ENCODE peak calls at places on chromosomes 3 and 15, in eight cellular contexts. X is progenitor cell of endocrine pancreas; S is CD8-positive, alpha-beta T cell; T is ovary; Q is A549; G is Peyer's patch; A is epithelial cell of esophagus; R is body of pancreas. U is an unnamed sample.

GRCh38 chr3:179750720-179751328 is 98.0 kb downstream of the USP13 start:
- DNase-seq in S (no peak), G (no peak), A (peak), Q (peak), X (no peak), R (no peak), T (no peak), U (no peak)

GRCh38 chr3:127886276-127886862 is 28.7 kb upstream of the KBTBD12 start:
- DNase-seq in T (no peak), A (peak), Q (no peak), S (no peak), X (no peak), G (no peak), R (peak), U (no peak)

GRCh38 chr3:61650276-61650675 is 88.9 kb downstream of the PTPRG start:
- DNase-seq in G (no peak), R (peak), A (no peak), T (peak), Q (no peak), S (no peak), X (no peak), U (no peak)

GRCh38 chr3:80010021-80010420 is 242.2 kb upstream of the ROBO1 start:
- DNase-seq in X (no peak), Q (no peak), A (no peak), T (no peak), R (no peak), S (no peak), G (no peak), U (no peak)

GRCh38 chr3:123084738-123085237 is 18.0 kb downstream of the PDIA5 start:
- DNase-seq in S (no peak), T (peak), A (no peak), X (no peak), Q (no peak), G (no peak), R (no peak), U (no peak)

GRCh38 chr3:59608356-59608755 is 558.5 kb upstream of the CFAP20DC start:
- DNase-seq in A (no peak), X (no peak), T (no peak), R (no peak), G (no peak), Q (no peak), S (no peak), U (no peak)

GRCh38 chr15:97014001-97014400 is 683.5 kb downstream of the NR2F2 start:
- DNase-seq in G (no peak), Q (no peak), T (no peak), S (no peak), A (peak), R (no peak), X (no peak), U (no peak)

GRCh38 chr3:72395654-72396415 is 452.4 kb downstream of the SHQ1 start:
- DNase-seq in S (no peak), R (no peak), A (no peak), G (no peak), T (no peak), Q (no peak), X (no peak), U (no peak)

GRCh38 chr15:25368855-25369254 is 70.0 kb downstream of the UBE3A start:
- DNase-seq in X (no peak), Q (no peak), R (no peak), T (no peak), A (no peak), G (no peak), S (no peak), U (no peak)

GRCh38 chr3:64104006-64104405 is 80.7 kb upstream of the PSMD6 start:
- DNase-seq in R (no peak), G (no peak), T (no peak), A (no peak), Q (no peak), X (no peak), S (no peak), U (no peak)

GRCh38 chr3:102143536-102143935 is 291.3 kb upstream of the ZPLD1 start:
- DNase-seq in T (no peak), Q (no peak), S (no peak), A (peak), G (no peak), X (no peak), R (no peak), U (no peak)

GRCh38 chr3:188166471-188166870 is 12.5 kb downstream of the LPP start:
- DNase-seq in G (no peak), S (no peak), X (no peak), Q (peak), T (no peak), R (no peak), A (no peak), U (no peak)

GRCh38 chr15:74540135-74540760 is 772 bp upstream of the ARID3B start:
- DNase-seq in G (no peak), R (no peak), Q (no peak), X (no peak), T (no peak), S (no peak), A (no peak), U (no peak)

GRCh38 chr3:114606336-114606735 is 312.5 kb downstream of the TIGIT start:
- DNase-seq in R (no peak), T (no peak), A (no peak), Q (no peak), G (no peak), S (no peak), X (no peak), U (no peak)

GRCh38 chr3:47370887-47371697 is 9.7 kb upstream of the PTPN23 start:
- DNase-seq in S (peak), A (peak), T (no peak), G (peak), R (peak), X (no peak), Q (no peak), U (no peak)

GRCh38 chr3:136753112-136753939 is 1.1 kb upstream of the STAG1 start:
- DNase-seq in G (no peak), A (no peak), R (no peak), T (no peak), S (no peak), X (no peak), Q (no peak), U (no peak)

GRCh38 chr3:99881121-99881524 is 63.5 kb downstream of the CMSS1 start:
- DNase-seq in Q (no peak), A (no peak), X (no peak), G (no peak), S (no peak), R (no peak), T (no peak), U (no peak)

GRCh38 chr3:128487813-128488635 is 5.0 kb downstream of the GATA2 start:
- DNase-seq in R (peak), G (no peak), X (no peak), Q (peak), A (peak), T (peak), S (peak), U (no peak)

GRCh38 chr3:132055872-132056271 is 21.1 kb upstream of the CPNE4 start:
- DNase-seq in S (no peak), X (no peak), A (no peak), T (no peak), G (no peak), R (no peak), Q (no peak), U (no peak)

GRCh38 chr3:108159128-108159527 is 63.1 kb downstream of the IFT57 start:
- DNase-seq in A (peak), X (no peak), S (no peak), R (no peak), T (no peak), G (no peak), Q (no peak), U (no peak)

GRCh38 chr15:65870889-65871533 is 1.7 kb downstream of the RAB11A start:
- DNase-seq in A (peak), T (no peak), S (no peak), G (no peak), X (no peak), Q (peak), R (no peak), U (no peak)

GRCh38 chr15:65541231-65541630 is 11.0 kb downstream of the HACD3 start:
- DNase-seq in A (no peak), Q (no peak), G (no peak), R (no peak), S (no peak), T (no peak), X (no peak), U (no peak)

GRCh38 chr15:89278307-89278706 is 34.5 kb downstream of the FANCI start:
- DNase-seq in Q (no peak), S (no peak), A (peak), G (no peak), R (no peak), T (no peak), X (no peak), U (no peak)

GRCh38 chr3:45712434-45713110 is 23.4 kb downstream of the SACM1L start:
- DNase-seq in T (no peak), A (no peak), S (no peak), Q (no peak), R (no peak), G (no peak), X (no peak), U (no peak)

GRCh38 chr15:97745481-97746071 is 214.9 kb upstream of the ARRDC4 start:
- DNase-seq in Q (peak), G (no peak), X (no peak), A (peak), R (peak), T (no peak), S (peak), U (no peak)

GRCh38 chr3:126911162-126912026 is 71.5 kb upstream of the PLXNA1 start:
- DNase-seq in A (peak), G (peak), S (peak), T (no peak), R (peak), X (no peak), Q (peak), U (peak)

GRCh38 chr15:61227269-61228024 is 1.7 kb downstream of the RORA start:
- DNase-seq in X (no peak), A (peak), Q (peak), S (no peak), T (peak), R (peak), G (no peak), U (no peak)

GRCh38 chr3:165800970-165801369 is 36.3 kb downstream of the BCHE start:
- DNase-seq in Q (no peak), R (no peak), X (no peak), A (no peak), S (no peak), T (no peak), G (no peak), U (no peak)
- TF ChIP-seq CTCF in Q (no peak), R (no peak), X (no peak), A (no peak), S (no peak), T (no peak), G (no peak), U (no peak)

DNA sequence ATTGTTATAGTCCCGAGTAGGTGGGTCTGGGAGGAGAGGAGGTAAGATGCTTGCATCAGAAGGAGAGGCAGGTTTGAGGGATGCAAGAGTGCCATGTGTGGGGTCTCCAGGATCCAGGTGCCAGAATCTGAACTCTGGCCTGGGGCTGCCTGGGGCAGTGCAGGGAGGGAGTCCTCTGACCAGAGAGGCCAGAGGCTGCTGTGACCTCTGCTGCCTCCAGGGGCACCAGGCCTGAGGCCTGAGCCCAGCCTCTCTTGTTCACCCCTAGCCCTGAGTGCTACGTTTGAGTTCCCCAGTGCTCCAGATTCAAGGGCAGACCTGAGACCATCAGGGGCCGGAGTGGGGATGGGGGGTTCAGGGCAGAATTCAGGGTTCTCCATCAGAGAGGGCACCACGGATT is 7.4 kb downstream of the SLC38A3 start:
- DNase-seq in Q (no peak), T (no peak), X (no peak), R (no peak), A (no peak), S (no peak), G (no peak), U (no peak)
- TF ChIP-seq CTCF in Q (no peak), T (no peak), X (peak), R (no peak), A (no peak), S (no peak), G (no peak), U (no peak)

GRCh38 chr3:155360281-155360680 is 66.8 kb upstream of the STRIT1 start:
- DNase-seq in X (no peak), Q (no peak), G (no peak), A (no peak), S (no peak), R (no peak), T (no peak), U (no peak)

GRCh38 chr3:155352900-155353490 is 59.5 kb upstream of the STRIT1 start:
- DNase-seq in T (no peak), A (peak), Q (peak), R (no peak), S (no peak), G (no peak), X (no peak), U (no peak)

GRCh38 chr3:155354658-155355057 is 61.2 kb upstream of the STRIT1 start:
- DNase-seq in T (no peak), S (no peak), G (no peak), A (peak), Q (no peak), R (no peak), X (no peak), U (no peak)

GRCh38 chr3:155356594-155357370 is 63.3 kb upstream of the STRIT1 start:
- DNase-seq in T (no peak), G (no peak), S (no peak), R (no peak), A (no peak), X (no peak), Q (peak), U (no peak)
- TF ChIP-seq CTCF in T (no peak), G (no peak), S (no peak), R (no peak), A (no peak), X (peak), Q (no peak), U (no peak)

GRCh38 chr15:78737187-78737820 is 74.0 kb downstream of the ADAMTS7 start:
- DNase-seq in S (no peak), Q (no peak), T (no peak), R (no peak), G (no peak), X (no peak), A (no peak), U (no peak)

GRCh38 chr15:78734441-78735064 is 76.7 kb downstream of the ADAMTS7 start:
- DNase-seq in T (no peak), A (no peak), Q (no peak), G (no peak), R (no peak), S (no peak), X (no peak), U (no peak)

GRCh38 chr15:78739206-78739605 is 72.1 kb downstream of the ADAMTS7 start:
- DNase-seq in X (no peak), G (no peak), S (no peak), R (no peak), A (no peak), T (no peak), Q (no peak), U (no peak)

GRCh38 chr15:78740904-78741274 is 70.4 kb downstream of the ADAMTS7 start:
- DNase-seq in T (no peak), A (no peak), G (no peak), S (no peak), R (no peak), Q (no peak), X (no peak), U (no peak)

DNA sequence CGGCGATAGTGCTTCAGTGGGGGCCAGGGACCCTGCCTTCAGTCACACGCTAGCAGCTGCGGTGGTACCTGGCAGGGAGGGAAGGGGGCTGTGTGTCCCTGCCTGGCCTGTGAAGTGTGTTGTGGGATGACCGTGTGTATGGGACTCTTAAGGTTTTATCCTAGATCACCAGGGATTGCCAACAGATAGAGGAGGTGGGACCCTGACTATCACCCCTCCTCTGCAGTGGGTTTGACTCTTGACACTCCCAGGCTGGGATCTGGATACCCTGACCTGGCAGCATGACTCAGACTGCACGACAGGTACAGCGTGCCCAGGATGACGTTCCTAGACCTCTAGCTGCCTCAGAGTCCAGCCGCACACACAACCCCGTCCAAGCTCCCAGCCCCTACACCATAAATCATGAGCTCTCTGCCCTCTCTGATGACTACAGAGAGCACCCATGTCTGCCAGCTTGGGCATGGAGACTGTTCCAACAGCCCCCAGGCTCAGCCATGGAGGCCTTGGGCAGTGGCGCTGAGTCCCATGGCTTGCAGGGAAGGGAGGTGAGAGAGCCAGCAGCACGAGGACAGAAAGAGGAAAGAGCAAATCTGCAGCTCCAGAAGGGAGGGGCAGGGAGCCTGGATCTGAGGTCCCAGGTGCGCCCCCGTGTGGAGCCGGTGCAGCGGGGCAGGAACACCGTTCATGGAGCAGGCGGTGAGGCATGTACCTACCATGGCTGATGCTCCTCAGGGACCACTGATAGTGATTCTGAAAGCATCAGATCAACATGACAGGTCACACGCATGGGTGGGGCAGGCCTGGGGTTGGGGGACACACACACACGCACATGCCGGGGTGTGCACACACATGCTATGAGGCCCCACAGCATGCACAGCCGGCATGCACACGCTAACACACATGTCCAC is 71.0 kb downstream of the ADAMTS7 start:
- DNase-seq in T (no peak), Q (peak), G (peak), A (peak), S (peak), R (peak), X (no peak), U (no peak)
- TF ChIP-seq CTCF in T (no peak), Q (peak), G (peak), A (peak), S (peak), R (no peak), X (peak), U (peak)

DNA sequence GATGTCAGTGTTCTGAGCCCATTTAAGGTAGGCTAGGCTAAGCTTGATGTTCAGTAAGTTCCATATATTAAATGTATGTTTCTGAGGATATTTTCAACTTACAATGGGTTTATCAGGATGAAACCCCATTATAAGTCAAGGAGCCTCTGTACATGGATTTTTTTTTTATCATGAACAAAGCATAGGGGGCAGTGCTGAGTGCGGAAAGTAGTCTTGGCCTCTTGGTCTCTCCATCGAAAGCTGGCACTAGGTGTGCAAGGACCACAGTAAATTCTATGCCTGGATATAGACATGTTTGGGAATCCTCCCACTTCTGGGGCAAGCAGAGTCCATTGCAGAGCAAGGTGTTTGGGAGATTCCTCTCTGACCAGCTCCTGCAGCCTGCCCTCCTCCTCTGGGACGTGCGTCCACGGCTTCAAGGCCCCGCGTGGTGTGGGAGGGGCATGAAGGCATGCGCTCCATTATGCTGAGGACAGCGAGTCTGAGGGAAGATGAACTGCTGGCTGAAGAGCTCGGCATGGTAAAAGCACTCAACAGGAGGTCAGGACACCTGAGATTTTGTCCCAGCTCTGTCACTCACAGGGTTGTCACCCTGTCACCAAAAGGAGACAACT is 122.9 kb upstream of the LIPC start:
- DNase-seq in Q (no peak), G (no peak), S (no peak), X (no peak), A (no peak), T (no peak), R (no peak), U (no peak)
- TF ChIP-seq CTCF in Q (no peak), G (no peak), S (no peak), X (peak), A (no peak), T (no peak), R (no peak), U (no peak)

GRCh38 chr3:15220661-15221060 is 14.6 kb downstream of the CAPN7 start:
- DNase-seq in G (no peak), S (no peak), R (no peak), X (no peak), Q (no peak), T (no peak), A (no peak), U (no peak)
- TF ChIP-seq CTCF in G (no peak), S (no peak), R (no peak), X (no peak), Q (no peak), T (no peak), A (no peak), U (no peak)

GRCh38 chr3:115832265-115832664 is 209.0 kb downstream of the GAP43 start:
- DNase-seq in G (no peak), S (no peak), T (no peak), Q (no peak), R (no peak), A (no peak), X (no peak), U (no peak)
- TF ChIP-seq CTCF in G (no peak), S (no peak), T (no peak), Q (no peak), R (no peak), A (no peak), X (no peak), U (no peak)

GRCh38 chr3:55718475-55718874 is 231.4 kb upstream of the WNT5A start:
- DNase-seq in A (no peak), G (no peak), R (no peak), T (peak), S (no peak), X (no peak), Q (no peak), U (no peak)

GRCh38 chr3:55721716-55722484 is 234.8 kb upstream of the WNT5A start:
- DNase-seq in Q (no peak), R (peak), T (no peak), A (peak), X (no peak), S (no peak), G (no peak), U (no peak)

GRCh38 chr3:55718956-55719355 is 231.8 kb upstream of the WNT5A start:
- DNase-seq in Q (no peak), R (no peak), X (no peak), A (no peak), G (no peak), T (no peak), S (no peak), U (no peak)

GRCh38 chr3:55719508-55719907 is 232.4 kb upstream of the WNT5A start:
- DNase-seq in X (no peak), T (no peak), A (no peak), R (no peak), Q (no peak), S (no peak), G (no peak), U (no peak)

DNA sequence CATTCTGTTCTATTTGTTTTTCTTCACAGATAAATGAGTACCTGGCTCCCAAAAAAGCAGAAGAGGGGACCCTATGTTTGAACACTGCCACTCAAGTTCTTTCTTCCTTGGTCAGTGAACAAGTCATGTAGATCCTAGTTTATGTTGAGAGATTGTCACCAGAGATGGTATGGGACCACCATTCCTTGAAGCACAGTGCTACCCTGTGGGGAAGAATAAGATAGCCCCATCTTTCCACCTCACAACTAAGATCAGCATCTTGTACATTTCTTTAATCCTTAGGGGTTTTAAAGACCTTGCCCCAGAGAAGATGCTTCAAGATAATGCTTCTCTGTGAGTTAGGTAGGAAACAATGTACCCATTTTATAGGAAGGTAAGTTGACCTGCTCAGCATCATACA is 233.5 kb upstream of the WNT5A start:
- DNase-seq in T (no peak), G (no peak), X (no peak), S (no peak), A (peak), R (no peak), Q (no peak), U (no peak)
- TF ChIP-seq CTCF in T (no peak), G (peak), X (no peak), S (no peak), A (peak), R (no peak), Q (no peak), U (no peak)

U was measured in natural killer cell.